ENCODE peak calls at places on chromosomes 7 and 10, in seven cellular contexts. One of them, this sample, is unnamed.

GRCh38 chr7:101172854-101173751 is 7.0 kb downstream of the NAT16 start:
- DNase-seq in mesenchymal stem cell: peak; percentile 57
- DNase-seq in IMR-90: peak; percentile 71
- DNase-seq in H9: peak; percentile 39
- DNase-seq in H1: no peak
- DNase-seq in trophoblast cell: no peak
- DNase-seq in neuronal stem cell: no peak
- DNase-seq in this sample: peak; percentile 6

GRCh38 chr10:78934499-78934898 is 134.3 kb upstream of the ZMIZ1 start:
- DNase-seq in H1: no peak
- DNase-seq in trophoblast cell: no peak
- DNase-seq in IMR-90: no peak
- DNase-seq in mesenchymal stem cell: peak; percentile 61
- DNase-seq in H9: no peak
- DNase-seq in neuronal stem cell: no peak
- DNase-seq in this sample: no peak

GRCh38 chr10:43774234-43774769 is 125.6 kb upstream of the ZNF32 start:
- DNase-seq in IMR-90: no peak
- DNase-seq in H9: no peak
- DNase-seq in mesenchymal stem cell: no peak
- DNase-seq in neuronal stem cell: no peak
- DNase-seq in H1: no peak
- DNase-seq in trophoblast cell: no peak
- DNase-seq in this sample: no peak

GRCh38 chr10:121667948-121668335 is 69.7 kb upstream of the FGFR2 start:
- DNase-seq in mesenchymal stem cell: no peak
- DNase-seq in trophoblast cell: no peak
- DNase-seq in H9: no peak
- DNase-seq in H1: no peak
- DNase-seq in neuronal stem cell: no peak
- DNase-seq in IMR-90: no peak
- DNase-seq in this sample: peak; percentile 49

GRCh38 chr10:99393683-99394082 is 36.7 kb downstream of the GOT1 start:
- DNase-seq in neuronal stem cell: no peak
- DNase-seq in IMR-90: no peak
- DNase-seq in H1: no peak
- DNase-seq in H9: no peak
- DNase-seq in mesenchymal stem cell: no peak
- DNase-seq in trophoblast cell: no peak
- DNase-seq in this sample: peak; percentile 38

GRCh38 chr10:22427101-22427500 is 81.8 kb downstream of the SPAG6 start:
- DNase-seq in IMR-90: peak; percentile 72
- DNase-seq in H9: no peak
- DNase-seq in mesenchymal stem cell: peak; percentile 62
- DNase-seq in H1: no peak
- DNase-seq in neuronal stem cell: no peak
- DNase-seq in trophoblast cell: no peak
- DNase-seq in this sample: peak; percentile 37

GRCh38 chr10:60604356-60604755 is 173.9 kb upstream of the CDK1 start:
- DNase-seq in neuronal stem cell: no peak
- DNase-seq in trophoblast cell: no peak
- DNase-seq in H9: no peak
- DNase-seq in IMR-90: no peak
- DNase-seq in mesenchymal stem cell: peak; percentile 24
- DNase-seq in H1: no peak
- DNase-seq in this sample: no peak

GRCh38 chr7:8115547-8116402 is 146.2 kb downstream of the ICA1 start:
- DNase-seq in H1: no peak
- DNase-seq in trophoblast cell: no peak
- DNase-seq in IMR-90: no peak
- DNase-seq in H9: no peak
- DNase-seq in neuronal stem cell: no peak
- DNase-seq in mesenchymal stem cell: no peak
- DNase-seq in this sample: no peak

GRCh38 chr7:76292206-76292573 is 10.3 kb upstream of the HSPB1 start:
- DNase-seq in H1: no peak
- DNase-seq in H9: no peak
- DNase-seq in neuronal stem cell: no peak
- DNase-seq in IMR-90: no peak
- DNase-seq in trophoblast cell: peak; percentile 63
- DNase-seq in mesenchymal stem cell: peak; percentile 71
- DNase-seq in this sample: no peak

GRCh38 chr7:105978035-105978434 is 15.0 kb downstream of the CDHR3 start:
- DNase-seq in trophoblast cell: no peak
- DNase-seq in H9: no peak
- DNase-seq in mesenchymal stem cell: peak; percentile 40
- DNase-seq in IMR-90: no peak
- DNase-seq in H1: no peak
- DNase-seq in neuronal stem cell: no peak
- DNase-seq in this sample: no peak

GRCh38 chr7:42097756-42098155 is 139.3 kb downstream of the GLI3 start:
- DNase-seq in trophoblast cell: peak; percentile 98
- DNase-seq in neuronal stem cell: no peak
- DNase-seq in H1: no peak
- DNase-seq in mesenchymal stem cell: peak; percentile 96
- DNase-seq in H9: no peak
- DNase-seq in IMR-90: peak; percentile 89
- DNase-seq in this sample: peak; percentile 61

GRCh38 chr7:131948434-131949053 is 392.1 kb upstream of the PODXL start:
- DNase-seq in neuronal stem cell: no peak
- DNase-seq in trophoblast cell: no peak
- DNase-seq in H9: peak; percentile 25
- DNase-seq in mesenchymal stem cell: no peak
- DNase-seq in H1: no peak
- DNase-seq in IMR-90: no peak
- DNase-seq in this sample: peak; percentile 27

GRCh38 chr10:116410351-116410750 is 17.3 kb upstream of the PNLIPRP3 start:
- DNase-seq in IMR-90: no peak
- DNase-seq in H1: no peak
- DNase-seq in neuronal stem cell: no peak
- DNase-seq in mesenchymal stem cell: no peak
- DNase-seq in H9: no peak
- DNase-seq in trophoblast cell: no peak
- DNase-seq in this sample: no peak

GRCh38 chr10:14040787-14041631 is 289.7 kb downstream of the FRMD4A start:
- DNase-seq in mesenchymal stem cell: peak; percentile 39
- DNase-seq in H1: no peak
- DNase-seq in neuronal stem cell: no peak
- DNase-seq in IMR-90: no peak
- DNase-seq in trophoblast cell: peak; percentile 49
- DNase-seq in H9: no peak
- DNase-seq in this sample: no peak

GRCh38 chr10:80413152-80413996 is 5.0 kb downstream of the PRXL2A start:
- DNase-seq in trophoblast cell: no peak
- DNase-seq in neuronal stem cell: no peak
- DNase-seq in H9: no peak
- DNase-seq in IMR-90: peak; percentile 44
- DNase-seq in H1: no peak
- DNase-seq in mesenchymal stem cell: peak; percentile 96
- DNase-seq in this sample: no peak
- H2BK5ac ChIP-seq in trophoblast cell: no peak overlapping the region
- H2BK5ac ChIP-seq in neuronal stem cell: no peak overlapping the region
- H2BK5ac ChIP-seq in H9: no peak overlapping the region
- H2BK5ac ChIP-seq in IMR-90: no peak overlapping the region
- H2BK5ac ChIP-seq in H1: no peak overlapping the region
- H2BK5ac ChIP-seq in mesenchymal stem cell: no peak overlapping the region
- H2BK5ac ChIP-seq in this sample: no peak overlapping the region

DNA sequence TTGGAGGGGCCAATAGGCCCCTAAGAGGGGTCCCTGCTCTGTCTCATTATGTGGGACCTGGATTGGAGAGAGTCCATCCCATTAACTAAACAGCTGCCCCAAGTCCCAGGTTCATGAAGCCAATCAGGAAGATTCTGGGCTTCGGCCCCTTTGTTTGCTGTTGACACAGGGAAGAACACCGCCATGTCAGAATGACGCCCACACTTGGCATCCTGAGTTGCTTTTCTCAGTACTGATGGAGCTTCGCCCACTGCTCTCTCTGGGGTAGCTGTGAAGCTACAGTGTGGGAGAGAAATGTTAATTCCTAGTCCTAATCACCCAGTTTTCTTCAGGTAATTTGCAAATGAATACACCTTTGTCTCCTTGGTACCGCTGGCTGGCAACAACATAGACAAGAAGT is 264.7 kb downstream of the GLRX3 start:
- DNase-seq in IMR-90: no peak
- DNase-seq in H1: no peak
- DNase-seq in trophoblast cell: no peak
- DNase-seq in H9: peak; percentile 36
- DNase-seq in neuronal stem cell: no peak
- DNase-seq in mesenchymal stem cell: no peak
- DNase-seq in this sample: no peak
- H3K23ac ChIP-seq in IMR-90: no peak overlapping the region
- H3K23ac ChIP-seq in H1: no peak overlapping the region
- H3K23ac ChIP-seq in trophoblast cell: no peak overlapping the region
- H3K23ac ChIP-seq in H9: no peak overlapping the region
- H3K23ac ChIP-seq in neuronal stem cell: no peak overlapping the region
- H3K23ac ChIP-seq in mesenchymal stem cell: no peak overlapping the region
- H3K23ac ChIP-seq in this sample: no peak overlapping the region

GRCh38 chr10:95268438-95268837 is 22.4 kb downstream of the PDLIM1 start:
- DNase-seq in H9: no peak
- DNase-seq in trophoblast cell: peak; percentile 90
- DNase-seq in neuronal stem cell: no peak
- DNase-seq in mesenchymal stem cell: peak; percentile 93
- DNase-seq in H1: no peak
- DNase-seq in IMR-90: peak; percentile 60
- DNase-seq in this sample: peak; percentile 95
- H2BK5ac ChIP-seq in H9: peak overlapping the region; percentile 90
- H2BK5ac ChIP-seq in trophoblast cell: peak overlapping the region; percentile 24
- H2BK5ac ChIP-seq in neuronal stem cell: no peak overlapping the region
- H2BK5ac ChIP-seq in mesenchymal stem cell: no peak overlapping the region
- H2BK5ac ChIP-seq in H1: peak overlapping the region; percentile 75
- H2BK5ac ChIP-seq in IMR-90: peak overlapping the region; percentile 18
- H2BK5ac ChIP-seq in this sample: peak overlapping the region; percentile 53

GRCh38 chr10:3612183-3613001 is 172.6 kb downstream of the KLF6 start:
- DNase-seq in IMR-90: no peak
- DNase-seq in H1: no peak
- DNase-seq in H9: no peak
- DNase-seq in trophoblast cell: no peak
- DNase-seq in mesenchymal stem cell: no peak
- DNase-seq in neuronal stem cell: no peak
- DNase-seq in this sample: no peak
- H3K23ac ChIP-seq in IMR-90: no peak overlapping the region
- H3K23ac ChIP-seq in H1: no peak overlapping the region
- H3K23ac ChIP-seq in H9: no peak overlapping the region
- H3K23ac ChIP-seq in trophoblast cell: no peak overlapping the region
- H3K23ac ChIP-seq in mesenchymal stem cell: no peak overlapping the region
- H3K23ac ChIP-seq in neuronal stem cell: no peak overlapping the region
- H3K23ac ChIP-seq in this sample: no peak overlapping the region

GRCh38 chr7:142868881-142869415 is 14.1 kb downstream of the EPHB6 start:
- DNase-seq in H1: no peak
- DNase-seq in IMR-90: no peak
- DNase-seq in mesenchymal stem cell: no peak
- DNase-seq in H9: peak; percentile 10
- DNase-seq in trophoblast cell: no peak
- DNase-seq in neuronal stem cell: no peak
- DNase-seq in this sample: no peak

GRCh38 chr7:142870575-142871259 is 14.8 kb downstream of the TRPV6 start:
- DNase-seq in mesenchymal stem cell: no peak
- DNase-seq in IMR-90: no peak
- DNase-seq in H1: no peak
- DNase-seq in H9: peak; percentile 18
- DNase-seq in neuronal stem cell: no peak
- DNase-seq in trophoblast cell: no peak
- DNase-seq in this sample: no peak

GRCh38 chr7:142871260-142872105 is 14.1 kb downstream of the TRPV6 start:
- DNase-seq in trophoblast cell: no peak
- DNase-seq in H1: no peak
- DNase-seq in mesenchymal stem cell: no peak
- DNase-seq in neuronal stem cell: no peak
- DNase-seq in IMR-90: no peak
- DNase-seq in H9: peak; percentile 17
- DNase-seq in this sample: no peak

GRCh38 chr7:142869434-142869833 is 14.6 kb downstream of the EPHB6 start:
- DNase-seq in neuronal stem cell: no peak
- DNase-seq in trophoblast cell: no peak
- DNase-seq in H1: no peak
- DNase-seq in H9: no peak
- DNase-seq in IMR-90: no peak
- DNase-seq in mesenchymal stem cell: no peak
- DNase-seq in this sample: no peak

DNA sequence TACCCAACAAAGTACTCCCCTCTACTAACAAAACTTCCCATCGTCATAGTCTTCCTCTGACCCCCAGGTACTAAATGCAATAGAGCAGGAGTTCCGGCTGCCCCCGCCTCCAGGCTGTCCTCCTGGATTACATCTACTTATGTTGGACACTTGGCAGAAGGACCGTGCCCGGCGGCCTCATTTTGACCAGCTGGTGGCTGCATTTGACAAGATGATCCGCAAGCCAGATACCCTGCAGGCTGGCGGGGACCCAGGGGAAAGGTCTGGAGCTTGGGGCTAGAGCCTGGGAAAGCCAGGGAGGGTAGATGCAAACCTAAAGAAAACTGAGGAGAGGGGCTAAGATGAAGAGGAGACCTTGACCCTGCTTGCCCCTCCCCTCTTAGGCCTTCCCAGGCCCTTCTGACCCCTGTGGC is 15.3 kb downstream of the EPHB6 start:
- DNase-seq in mesenchymal stem cell: no peak
- DNase-seq in H9: peak; percentile 12
- DNase-seq in IMR-90: no peak
- DNase-seq in neuronal stem cell: no peak
- DNase-seq in trophoblast cell: no peak
- DNase-seq in H1: no peak
- DNase-seq in this sample: no peak
- H2BK5ac ChIP-seq in mesenchymal stem cell: no peak overlapping the region
- H2BK5ac ChIP-seq in H9: no peak overlapping the region
- H2BK5ac ChIP-seq in IMR-90: no peak overlapping the region
- H2BK5ac ChIP-seq in neuronal stem cell: no peak overlapping the region
- H2BK5ac ChIP-seq in trophoblast cell: no peak overlapping the region
- H2BK5ac ChIP-seq in H1: no peak overlapping the region
- H2BK5ac ChIP-seq in this sample: no peak overlapping the region

GRCh38 chr7:43385309-43385680 is 197.6 kb upstream of the STK17A start:
- DNase-seq in trophoblast cell: no peak
- DNase-seq in IMR-90: no peak
- DNase-seq in neuronal stem cell: no peak
- DNase-seq in H1: no peak
- DNase-seq in mesenchymal stem cell: no peak
- DNase-seq in H9: no peak
- DNase-seq in this sample: no peak
- H3K23ac ChIP-seq in trophoblast cell: no peak overlapping the region
- H3K23ac ChIP-seq in IMR-90: no peak overlapping the region
- H3K23ac ChIP-seq in neuronal stem cell: no peak overlapping the region
- H3K23ac ChIP-seq in H1: no peak overlapping the region
- H3K23ac ChIP-seq in mesenchymal stem cell: no peak overlapping the region
- H3K23ac ChIP-seq in H9: no peak overlapping the region
- H3K23ac ChIP-seq in this sample: no peak overlapping the region

DNA sequence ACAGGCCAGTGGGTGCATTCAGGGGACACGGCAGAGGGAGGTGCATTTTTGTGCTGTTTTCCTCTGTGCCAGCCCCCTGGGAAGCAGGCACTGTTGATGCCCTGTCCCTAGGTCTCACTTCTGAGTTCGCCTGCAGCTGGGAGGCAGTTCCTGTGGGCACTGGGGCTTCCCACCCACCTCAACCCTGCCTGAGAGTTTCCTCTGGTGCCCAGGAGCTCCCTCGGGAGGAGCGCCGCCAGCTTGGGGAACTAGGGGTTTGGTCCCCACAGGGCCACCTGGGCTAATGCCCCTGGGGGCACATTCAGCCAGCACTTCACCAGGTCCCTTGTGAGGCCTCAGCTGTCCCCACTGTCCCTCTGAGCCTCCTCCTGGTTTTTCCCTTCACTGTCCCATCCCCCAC is 178.2 kb upstream of the RHEB start:
- DNase-seq in H9: no peak
- DNase-seq in H1: no peak
- DNase-seq in mesenchymal stem cell: no peak
- DNase-seq in trophoblast cell: no peak
- DNase-seq in IMR-90: no peak
- DNase-seq in neuronal stem cell: no peak
- DNase-seq in this sample: no peak
- H2BK5ac ChIP-seq in H9: no peak overlapping the region
- H2BK5ac ChIP-seq in H1: no peak overlapping the region
- H2BK5ac ChIP-seq in mesenchymal stem cell: no peak overlapping the region
- H2BK5ac ChIP-seq in trophoblast cell: no peak overlapping the region
- H2BK5ac ChIP-seq in IMR-90: no peak overlapping the region
- H2BK5ac ChIP-seq in neuronal stem cell: no peak overlapping the region
- H2BK5ac ChIP-seq in this sample: no peak overlapping the region

This sample was measured in mesendoderm.